ENCODE peak calls at places on chromosomes 2 and 18, in four cellular contexts. U, S, L and M are unnamed samples.

GRCh38 chr2:40284797-40285196 is 167.1 kb downstream of the SLC8A1 start:
- DNase-seq in U (no peak), S (no peak), L (no peak), M (no peak)

GRCh38 chr2:10454505-10454904 is 6.4 kb upstream of the ODC1 start:
- DNase-seq in U (no peak), S (no peak), L (no peak), M (peak; percentile 69)

GRCh38 chr2:80546766-80547165 is 242.2 kb upstream of the LRRTM1 start:
- DNase-seq in U (no peak), S (no peak), L (no peak), M (no peak)

GRCh38 chr2:48343571-48344440 is 186.1 kb upstream of the STON1 start:
- DNase-seq in U (peak; percentile 38), S (no peak), L (no peak), M (no peak)

GRCh38 chr2:60926751-60927568 is 45.6 kb downstream of the REL start:
- DNase-seq in U (no peak), S (no peak), L (no peak), M (no peak)

GRCh38 chr18:36309436-36310391 is 12.2 kb downstream of the FHOD3 start:
- DNase-seq in U (peak; percentile 99), S (no peak), L (no peak), M (peak; percentile 39)

GRCh38 chr2:211729433-211729832 is 809.2 kb downstream of the ERBB4 start:
- DNase-seq in U (no peak), S (no peak), L (no peak), M (no peak)

GRCh38 chr2:65377556-65378307 is 54.7 kb downstream of the SPRED2 start:
- DNase-seq in U (peak; percentile 61), S (no peak), L (no peak), M (no peak)

GRCh38 chr2:31967790-31968189 is 43.0 kb downstream of the MEMO1 start:
- DNase-seq in U (no peak), S (no peak), L (no peak), M (no peak)

GRCh38 chr2:74373985-74374384 is 6.1 kb downstream of the DCTN1 start:
- DNase-seq in U (no peak), S (no peak), L (no peak), M (no peak)

GRCh38 chr2:241213036-241213435 is 24.6 kb downstream of the ANO7 start:
- DNase-seq in U (no peak), S (no peak), L (no peak), M (no peak)